ENCODE peak calls at places on chromosome 13, in nine cellular contexts. G, T, L, D, U, H, Y, Z and R are unnamed samples.

GRCh38 chr13:112757759-112758086 is 67.9 kb downstream of the ATP11A start:
- DNase-seq in T (no peak), U (no peak), H (no peak), Z (no peak), Y (no peak), D (peak; percentile 33), G (no peak), L (no peak), R (no peak)

GRCh38 chr13:113646376-113646775 is 11.6 kb downstream of the ATP4B start:
- DNase-seq in D (no peak), L (peak; percentile 49), G (peak; percentile 14), T (no peak), H (no peak), Z (no peak), U (no peak), Y (peak; percentile 9), R (no peak)

GRCh38 chr13:79128158-79128557 is 277.9 kb downstream of the RBM26 start:
- DNase-seq in H (peak; percentile 6), L (no peak), U (no peak), T (no peak), D (no peak), Y (no peak), Z (no peak), G (no peak), R (no peak)

GRCh38 chr13:30128591-30128990 is 178.8 kb downstream of the KATNAL1 start:
- DNase-seq in G (no peak), U (no peak), Z (no peak), H (no peak), L (no peak), Y (no peak), D (no peak), T (no peak), R (no peak)

GRCh38 chr13:109196896-109197295 is 567.5 kb downstream of the MYO16 start:
- DNase-seq in H (no peak), L (no peak), D (no peak), Z (no peak), T (no peak), U (no peak), G (no peak), Y (no peak), R (no peak)

GRCh38 chr13:47039106-47039505 is 142.3 kb upstream of the HTR2A start:
- DNase-seq in T (no peak), D (no peak), Z (no peak), H (peak; percentile 77), Y (no peak), U (no peak), G (no peak), L (no peak), R (no peak)

GRCh38 chr13:21898461-21898860 is 227.6 kb downstream of the FGF9 start:
- DNase-seq in G (no peak), L (no peak), Y (no peak), T (no peak), D (no peak), U (no peak), H (no peak), Z (no peak), R (no peak)

GRCh38 chr13:93227280-93227905 is 786 bp downstream of the GPC6 start:
- DNase-seq in H (peak; percentile 33), Y (no peak), D (peak; percentile 69), U (no peak), T (no peak), L (no peak), G (peak; percentile 80), Z (no peak), R (no peak)

GRCh38 chr13:34172048-34172447 is 354.1 kb downstream of the RFC3 start:
- DNase-seq in G (no peak), U (no peak), D (no peak), Y (no peak), Z (no peak), T (no peak), L (no peak), H (no peak), R (no peak)

GRCh38 chr13:80173224-80173623 is 167.7 kb downstream of the SPRY2 start:
- DNase-seq in L (peak; percentile 23), G (no peak), H (no peak), D (no peak), U (no peak), T (no peak), Z (no peak), Y (peak; percentile 13), R (no peak)

GRCh38 chr13:21668665-21669599 is 1.9 kb upstream of the FGF9 start:
- DNase-seq in L (peak; percentile 51), T (no peak), D (no peak), Z (peak; percentile 27), G (no peak), Y (peak; percentile 25), U (no peak), H (peak; percentile 7), R (no peak)

GRCh38 chr13:68987585-68987984 is 1120.0 kb upstream of the ATXN8OS start:
- DNase-seq in Y (no peak), L (no peak), Z (no peak), D (peak; percentile 20), G (peak; percentile 42), U (no peak), T (no peak), H (no peak), R (no peak)
- H3K27ac ChIP-seq in Y (no peak overlapping the region), L (no peak overlapping the region), Z (no peak overlapping the region), D (no peak overlapping the region), G (no peak overlapping the region), U (no peak overlapping the region), T (no peak overlapping the region), H (no peak overlapping the region), R (no peak overlapping the region)

GRCh38 chr13:110676057-110676510 is 29.8 kb downstream of the CARS2 start:
- DNase-seq in D (no peak), Y (no peak), T (no peak), H (no peak), Z (no peak), G (no peak), L (no peak), U (no peak), R (no peak)
- H3K27ac ChIP-seq in D (no peak overlapping the region), Y (no peak overlapping the region), T (no peak overlapping the region), H (no peak overlapping the region), Z (peak overlapping the region; percentile 47), G (no peak overlapping the region), L (no peak overlapping the region), U (no peak overlapping the region), R (no peak overlapping the region)

DNA sequence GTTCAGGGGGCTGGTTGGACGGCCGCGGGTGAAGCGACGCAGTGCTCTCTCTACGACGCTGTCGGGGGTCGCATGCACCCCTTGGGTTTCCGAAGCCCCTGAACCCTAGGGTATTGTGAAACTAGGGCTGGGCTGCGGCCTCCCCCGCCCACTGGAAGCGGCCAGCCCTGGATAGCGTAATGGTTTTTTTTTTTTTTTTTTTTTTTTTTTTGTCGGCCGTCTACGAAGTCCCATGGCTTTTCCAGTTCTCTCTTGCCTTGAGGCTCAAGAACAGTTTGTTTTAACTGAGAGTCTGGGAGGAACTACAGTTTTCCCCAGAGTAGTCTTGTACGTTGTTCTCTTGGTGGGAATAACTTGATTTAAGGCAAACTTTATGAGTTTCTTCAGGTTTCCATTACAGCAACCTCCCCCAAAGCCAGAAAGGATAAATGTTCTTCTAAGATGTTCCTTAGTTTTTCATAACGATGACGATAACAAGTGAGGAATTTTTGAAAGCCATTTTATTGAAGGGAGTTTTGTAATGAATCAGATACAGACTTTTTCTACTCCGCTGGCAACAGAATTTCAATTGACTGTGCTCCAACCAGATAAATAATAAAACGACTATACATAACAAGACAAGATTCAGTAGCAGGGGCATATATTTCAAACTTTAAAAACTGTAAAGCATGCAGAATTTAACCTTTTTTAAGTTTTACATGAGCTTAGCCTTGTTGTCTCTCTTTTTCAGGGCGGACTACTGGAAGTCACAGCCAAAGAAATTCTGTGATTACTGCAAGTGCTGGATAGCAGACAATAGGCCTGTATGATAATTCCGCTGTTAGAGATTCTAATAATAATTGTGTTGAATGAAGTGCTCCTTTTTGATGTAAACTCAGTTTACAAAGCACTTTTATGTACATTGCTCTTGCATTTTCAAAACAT is 867 bp downstream of the WBP4 start:
- DNase-seq in D (no peak), Y (no peak), H (peak; percentile 50), U (no peak), Z (no peak), L (no peak), T (peak; percentile 84), G (no peak), R (no peak)
- H3K27ac ChIP-seq in D (peak overlapping the region; percentile 89), Y (peak overlapping the region; percentile 100), H (peak overlapping the region; percentile 91), U (peak overlapping the region; percentile 98), Z (peak overlapping the region; percentile 94), L (peak overlapping the region; percentile 96), T (peak overlapping the region; percentile 93), G (peak overlapping the region; percentile 96), R (peak overlapping the region; percentile 99)

DNA sequence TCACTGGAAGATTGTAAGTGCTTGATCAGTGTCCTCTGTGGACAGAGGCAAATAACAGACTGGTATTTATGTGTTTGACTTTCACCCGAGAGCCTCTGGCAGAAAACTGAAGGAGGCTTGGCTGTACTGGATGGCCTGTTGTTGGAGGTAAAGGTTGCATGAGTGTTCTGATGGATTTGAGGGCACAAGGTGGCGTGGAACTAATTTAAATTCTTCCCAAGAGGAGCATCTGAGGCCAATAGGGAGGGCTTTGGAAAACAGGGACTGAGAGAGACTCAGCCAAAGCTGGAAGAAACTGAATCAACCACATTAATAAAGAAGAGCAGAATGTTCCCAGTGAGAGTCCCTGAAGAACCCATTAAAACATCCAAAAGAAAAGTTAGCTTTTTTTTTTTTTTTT is 194.6 kb downstream of the DCLK1 start:
- DNase-seq in T (no peak), Z (no peak), G (no peak), Y (no peak), U (no peak), L (no peak), D (no peak), H (no peak), R (peak; percentile 11)
- H3K27ac ChIP-seq in T (no peak overlapping the region), Z (no peak overlapping the region), G (no peak overlapping the region), Y (no peak overlapping the region), U (no peak overlapping the region), L (no peak overlapping the region), D (no peak overlapping the region), H (no peak overlapping the region), R (no peak overlapping the region)